ENCODE peak calls at places on chromosomes 3 and 15, in six cellular contexts. R, S, O, G, A and X are unnamed samples.

GRCh38 chr3:15476378-15476777 is 45.1 kb downstream of the COLQ start:
- DNase-seq in R (no peak), G (no peak), A (peak; percentile 42), O (peak; percentile 31), S (no peak), X (no peak)

GRCh38 chr3:60746043-60746638 is 505.1 kb downstream of the FHIT start:
- DNase-seq in G (no peak), S (peak; percentile 11), A (no peak), R (no peak), O (no peak), X (no peak)

GRCh38 chr3:70556056-70556455 is 243.6 kb upstream of the MDFIC2 start:
- DNase-seq in A (no peak), R (no peak), S (no peak), G (no peak), O (no peak), X (no peak)

GRCh38 chr3:143442761-143443477 is 323.3 kb downstream of the CHST2 start:
- DNase-seq in S (peak; percentile 76), O (peak; percentile 29), A (peak; percentile 31), G (no peak), R (no peak), X (no peak)

GRCh38 chr15:19987389-19988048 is 554.1 kb downstream of the GOLGA6L6 start:
- DNase-seq in A (no peak), S (no peak), O (no peak), R (no peak), G (no peak), X (no peak)

GRCh38 chr15:96002890-96003859 is 327.3 kb upstream of the NR2F2 start:
- DNase-seq in G (no peak), A (no peak), O (no peak), S (no peak), R (no peak), X (no peak)

GRCh38 chr15:85558747-85559327 is 178.4 kb downstream of the AKAP13 start:
- DNase-seq in R (no peak), S (no peak), O (no peak), A (no peak), G (no peak), X (no peak)

GRCh38 chr3:110069641-110070538 is 732.5 kb upstream of the DPPA4 start:
- DNase-seq in S (peak; percentile 84), A (peak; percentile 10), G (no peak), O (peak; percentile 49), R (no peak), X (no peak)

GRCh38 chr15:76393614-76394013 is 57.0 kb downstream of the ISL2 start:
- DNase-seq in O (no peak), R (no peak), S (no peak), A (no peak), G (no peak), X (no peak)

GRCh38 chr15:90294601-90295269 is 29.3 kb downstream of the NGRN start:
- DNase-seq in A (no peak), O (no peak), G (no peak), S (no peak), R (no peak), X (peak; percentile 66)

GRCh38 chr3:104521606-104522336 is 844.9 kb upstream of the ALCAM start:
- DNase-seq in S (peak; percentile 1), R (no peak), G (no peak), O (no peak), A (no peak), X (no peak)

GRCh38 chr15:43329222-43329959 is 982 bp downstream of the LCMT2 start:
- DNase-seq in S (no peak), O (peak; percentile 28), A (peak; percentile 66), R (peak; percentile 13), G (no peak), X (peak; percentile 83)

GRCh38 chr15:40257656-40258450 is 19.0 kb downstream of the PAK6 start:
- DNase-seq in R (no peak), G (no peak), O (peak; percentile 92), S (peak; percentile 72), A (no peak), X (no peak)

GRCh38 chr3:154886437-154886836 is 193.7 kb upstream of the MME start:
- DNase-seq in G (no peak), O (peak; percentile 99), R (no peak), S (peak; percentile 99), A (peak; percentile 97), X (no peak)

GRCh38 chr3:194424953-194425352 is 25.9 kb upstream of the GP5 start:
- DNase-seq in R (no peak), O (no peak), S (no peak), A (no peak), G (no peak), X (no peak)

GRCh38 chr3:183545688-183546087 is 9.8 kb downstream of the KLHL6 start:
- DNase-seq in R (no peak), G (no peak), A (no peak), S (no peak), O (no peak), X (no peak)

GRCh38 chr15:91223902-91224301 is 123.8 kb downstream of the SV2B start:
- DNase-seq in A (no peak), R (no peak), S (no peak), O (no peak), G (no peak), X (no peak)

GRCh38 chr15:55859681-55860080 is 116.7 kb upstream of the PRTG start:
- DNase-seq in R (no peak), G (no peak), A (no peak), S (no peak), O (no peak), X (no peak)

GRCh38 chr3:184354121-184354728 is 7.2 kb downstream of the CLCN2 start:
- DNase-seq in O (peak; percentile 51), A (peak; percentile 60), R (peak; percentile 66), S (peak; percentile 37), G (peak; percentile 69), X (peak; percentile 87)

GRCh38 chr15:98503970-98504369 is 144.4 kb upstream of the IGF1R start:
- DNase-seq in R (no peak), G (no peak), S (peak; percentile 73), A (peak; percentile 93), O (no peak), X (peak; percentile 19)

GRCh38 chr15:60520825-60521368 is 42.0 kb upstream of the ICE2 start:
- DNase-seq in R (peak; percentile 80), S (peak; percentile 56), O (peak; percentile 71), G (peak; percentile 66), A (peak; percentile 85), X (no peak)

GRCh38 chr15:26967719-26968269 is 3.2 kb upstream of the GABRG3 start:
- DNase-seq in S (no peak), O (no peak), G (no peak), R (peak; percentile 66), A (no peak), X (no peak)

GRCh38 chr3:127005864-127006500 is 23.1 kb downstream of the PLXNA1 start:
- DNase-seq in G (no peak), R (no peak), S (no peak), A (no peak), O (no peak), X (no peak)